ENCODE peak calls at places on chromosomes 4 and X, in four cellular contexts. D, O, N and E are unnamed samples.

GRCh38 chr4:155174668-155175067 is 33.8 kb upstream of the NPY2R start:
- DNase-seq in D (no peak), O (no peak), N (no peak), E (no peak)

GRCh38 chrX:9942086-9942485 is 25.1 kb upstream of the CLDN34 start:
- DNase-seq in D (no peak), O (no peak), N (peak), E (no peak)

GRCh38 chr4:153013202-153013988 is 77.3 kb downstream of the FHDC1 start:
- DNase-seq in D (no peak), O (no peak), N (no peak), E (no peak)

GRCh38 chr4:139935911-139936310 is 218.1 kb downstream of the MAML3 start:
- DNase-seq in D (no peak), O (no peak), N (no peak), E (no peak)

GRCh38 chrX:2696698-2697215 is 5.7 kb downstream of the CD99 start:
- DNase-seq in D (peak), O (no peak), N (no peak), E (peak)

GRCh38 chr4:113411496-113411938 is 350.0 kb downstream of the CAMK2D start:
- DNase-seq in D (peak), O (no peak), N (no peak), E (peak)

GRCh38 chr4:110224812-110225211 is 26.4 kb upstream of the ELOVL6 start:
- DNase-seq in D (no peak), O (no peak), N (no peak), E (no peak)

GRCh38 chrX:139803224-139803623 is 95.3 kb upstream of the MCF2 start:
- DNase-seq in D (no peak), O (no peak), N (no peak), E (no peak)

GRCh38 chrX:14712096-14712495 is 160.8 kb downstream of the FANCB start:
- DNase-seq in D (peak), O (no peak), N (no peak), E (no peak)

GRCh38 chr4:83370640-83370906 is 35.9 kb upstream of the HPSE start:
- DNase-seq in D (peak), O (no peak), N (no peak), E (no peak)

GRCh38 chr4:82753725-82754410 is 44.7 kb downstream of the SCD5 start:
- DNase-seq in D (no peak), O (no peak), N (no peak), E (peak)

GRCh38 chr4:44927361-44928061 is 201.2 kb upstream of the GNPDA2 start:
- DNase-seq in D (peak), O (peak), N (no peak), E (peak)